ENCODE peak calls at places on chromosomes 6 and 20, in six cellular contexts. One of them, this sample, is unnamed.

GRCh38 chr20:17570347-17571152 is 675 bp downstream of the DSTN start:
- DNase-seq in tibial artery: peak; percentile 80
- DNase-seq in Peyer's patch: peak; percentile 34
- DNase-seq in GM23248: peak; percentile 73
- DNase-seq in fibroblast of lung: peak; percentile 49
- DNase-seq in NT2/D1: peak; percentile 23
- DNase-seq in this sample: peak; percentile 70

GRCh38 chr6:72855471-72855870 is 233.6 kb downstream of the KCNQ5 start:
- DNase-seq in tibial artery: no peak
- DNase-seq in Peyer's patch: no peak
- DNase-seq in GM23248: peak; percentile 30
- DNase-seq in fibroblast of lung: peak; percentile 38
- DNase-seq in NT2/D1: no peak
- DNase-seq in this sample: no peak

GRCh38 chr20:1633535-1633934 is 13.7 kb upstream of the SIRPB1 start:
- DNase-seq in tibial artery: no peak
- DNase-seq in Peyer's patch: no peak
- DNase-seq in GM23248: no peak
- DNase-seq in fibroblast of lung: peak; percentile 30
- DNase-seq in NT2/D1: no peak
- DNase-seq in this sample: no peak

GRCh38 chr6:44224154-44224977 is 971 bp downstream of the SLC29A1 start:
- DNase-seq in tibial artery: no peak
- DNase-seq in Peyer's patch: no peak
- DNase-seq in GM23248: peak; percentile 63
- DNase-seq in fibroblast of lung: peak; percentile 15
- DNase-seq in NT2/D1: no peak
- DNase-seq in this sample: no peak

GRCh38 chr6:136782021-136782770 is 10.1 kb downstream of the MAP3K5 start:
- DNase-seq in tibial artery: no peak
- DNase-seq in Peyer's patch: no peak
- DNase-seq in GM23248: peak; percentile 67
- DNase-seq in fibroblast of lung: peak; percentile 75
- DNase-seq in NT2/D1: no peak
- DNase-seq in this sample: peak; percentile 41

GRCh38 chr6:83055366-83055964 is 10.2 kb downstream of the UBE3D start:
- DNase-seq in tibial artery: no peak
- DNase-seq in Peyer's patch: no peak
- DNase-seq in GM23248: peak; percentile 69
- DNase-seq in fibroblast of lung: peak; percentile 19
- DNase-seq in NT2/D1: peak; percentile 22
- DNase-seq in this sample: peak; percentile 47

GRCh38 chr20:2206957-2207769 is 88.6 kb upstream of the TGM3 start:
- DNase-seq in tibial artery: peak; percentile 74
- DNase-seq in Peyer's patch: peak; percentile 71
- DNase-seq in GM23248: peak; percentile 88
- DNase-seq in fibroblast of lung: peak; percentile 54
- DNase-seq in NT2/D1: peak; percentile 66
- DNase-seq in this sample: peak; percentile 56

GRCh38 chr6:120328521-120328920 is 979.0 kb upstream of the MAN1A1 start:
- DNase-seq in tibial artery: no peak
- DNase-seq in Peyer's patch: no peak
- DNase-seq in GM23248: no peak
- DNase-seq in fibroblast of lung: no peak
- DNase-seq in NT2/D1: no peak
- DNase-seq in this sample: no peak

GRCh38 chr20:9130407-9130995 is 61.6 kb downstream of the PLCB4 start:
- DNase-seq in tibial artery: no peak
- DNase-seq in Peyer's patch: no peak
- DNase-seq in GM23248: no peak
- DNase-seq in fibroblast of lung: peak; percentile 23
- DNase-seq in NT2/D1: no peak
- DNase-seq in this sample: no peak

GRCh38 chr20:57215426-57215825 is 51.0 kb downstream of the BMP7 start:
- DNase-seq in tibial artery: no peak
- DNase-seq in Peyer's patch: no peak
- DNase-seq in GM23248: no peak
- DNase-seq in fibroblast of lung: no peak
- DNase-seq in NT2/D1: no peak
- DNase-seq in this sample: no peak

DNA sequence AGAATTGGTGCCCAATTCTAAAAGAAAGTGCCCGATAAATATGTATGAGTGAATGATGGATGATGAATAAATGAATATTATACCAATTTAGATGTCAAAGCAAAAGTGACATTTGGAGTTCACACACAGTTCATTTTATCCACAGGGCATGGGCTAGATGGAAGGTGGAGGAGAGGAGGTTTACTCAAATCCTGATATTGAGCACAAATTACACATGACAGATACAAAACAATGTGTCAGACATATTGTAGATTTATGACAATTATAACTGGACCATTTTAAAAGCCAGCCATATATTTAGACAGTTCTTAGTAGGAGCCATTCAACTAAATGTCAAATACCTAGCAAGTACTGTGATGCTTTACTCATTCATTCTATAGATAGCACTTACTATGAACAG is 23.4 kb upstream of the PHACTR1 start:
- DNase-seq in tibial artery: no peak
- DNase-seq in Peyer's patch: no peak
- DNase-seq in GM23248: no peak
- DNase-seq in fibroblast of lung: no peak
- DNase-seq in NT2/D1: no peak
- DNase-seq in this sample: no peak
- H3K4me3 ChIP-seq in tibial artery: no peak overlapping the region
- H3K4me3 ChIP-seq in Peyer's patch: no peak overlapping the region
- H3K4me3 ChIP-seq in GM23248: no peak overlapping the region
- H3K4me3 ChIP-seq in fibroblast of lung: no peak overlapping the region
- H3K4me3 ChIP-seq in NT2/D1: no peak overlapping the region
- H3K4me3 ChIP-seq in this sample: no peak overlapping the region

DNA sequence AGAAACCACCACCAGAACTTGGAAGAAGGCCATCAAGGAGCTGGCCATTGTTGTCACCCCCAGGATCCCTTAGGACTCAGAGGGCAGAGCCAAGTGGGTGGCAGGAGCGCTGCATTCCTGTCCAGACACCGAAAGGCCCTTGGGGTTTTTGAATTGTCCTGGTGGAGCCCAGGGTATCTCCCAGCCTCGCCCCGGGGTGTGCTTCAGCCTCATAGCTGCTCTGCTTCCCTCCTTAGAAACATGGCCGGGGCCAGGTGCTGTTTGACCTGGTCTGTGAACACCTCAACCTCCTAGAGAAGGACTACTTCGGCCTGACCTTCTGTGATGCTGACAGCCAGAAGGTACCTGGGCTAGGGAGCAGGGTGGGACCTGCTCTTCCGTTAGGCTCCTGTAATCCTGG is 23.2 kb downstream of the EPB41L1 start:
- DNase-seq in tibial artery: no peak
- DNase-seq in Peyer's patch: no peak
- DNase-seq in GM23248: no peak
- DNase-seq in fibroblast of lung: no peak
- DNase-seq in NT2/D1: no peak
- DNase-seq in this sample: peak; percentile 27
- H3K4me1 ChIP-seq in tibial artery: no peaks in the 10 kb centered on the region
- H3K4me1 ChIP-seq in Peyer's patch: no peaks in the 10 kb centered on the region
- H3K4me1 ChIP-seq in GM23248: peaks cover 8% of the 10 kb centered on the region
- H3K4me1 ChIP-seq in fibroblast of lung: peaks cover 4% of the 10 kb centered on the region
- H3K4me1 ChIP-seq in NT2/D1: peaks cover 3% of the 10 kb centered on the region
- H3K4me1 ChIP-seq in this sample: no peaks in the 10 kb centered on the region

DNA sequence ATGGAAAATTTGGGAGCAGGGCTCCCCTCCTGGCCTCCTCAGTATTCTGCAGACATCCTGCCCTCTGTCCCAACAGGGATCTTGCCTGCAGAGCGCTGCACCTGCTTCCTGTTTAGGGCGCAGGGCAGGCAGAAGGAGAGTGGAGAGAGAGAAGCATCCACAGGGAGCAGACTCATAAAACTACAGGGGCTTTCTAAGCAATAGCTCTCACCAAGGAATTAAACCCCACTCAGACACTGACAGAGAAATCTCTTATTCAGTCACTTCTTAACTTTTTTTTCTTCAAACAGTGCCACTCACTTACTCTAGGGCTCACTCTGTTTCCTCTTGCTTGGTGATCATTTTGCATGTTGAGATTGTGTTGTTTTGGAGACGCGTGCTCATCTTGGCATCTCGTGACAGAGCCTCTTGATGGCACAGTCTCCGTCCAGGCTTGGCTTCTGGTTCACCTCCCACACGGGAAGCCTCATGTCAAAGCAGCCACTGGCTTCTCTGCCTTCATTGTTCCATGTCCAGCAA is 153.1 kb upstream of the INSM1 start:
- DNase-seq in tibial artery: no peak
- DNase-seq in Peyer's patch: no peak
- DNase-seq in GM23248: no peak
- DNase-seq in fibroblast of lung: no peak
- DNase-seq in NT2/D1: no peak
- DNase-seq in this sample: no peak
- H3K4me3 ChIP-seq in tibial artery: no peak overlapping the region
- H3K4me3 ChIP-seq in Peyer's patch: no peak overlapping the region
- H3K4me3 ChIP-seq in GM23248: no peak overlapping the region
- H3K4me3 ChIP-seq in fibroblast of lung: no peak overlapping the region
- H3K4me3 ChIP-seq in NT2/D1: no peak overlapping the region
- H3K4me3 ChIP-seq in this sample: no peak overlapping the region

DNA sequence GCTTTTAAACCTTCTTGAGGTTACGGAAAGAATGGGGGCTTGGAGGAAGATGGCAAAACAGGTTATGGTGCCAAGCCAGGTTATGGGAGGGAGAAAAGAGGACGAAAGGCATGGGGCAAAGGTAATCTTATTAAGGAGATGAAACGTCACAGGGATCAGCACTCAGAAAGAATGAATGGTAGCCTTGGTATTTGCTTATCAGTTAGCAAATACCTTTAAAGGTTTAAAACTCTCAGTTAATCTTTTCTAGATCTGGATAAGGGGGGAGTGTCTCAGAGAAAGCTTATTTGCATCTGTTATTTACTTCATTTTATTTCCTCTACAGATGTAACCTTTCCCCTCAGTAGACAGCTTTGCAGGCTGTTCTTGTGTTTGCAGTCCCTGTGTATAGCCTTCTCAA is 55.5 kb upstream of the EEF1E1 start:
- DNase-seq in tibial artery: no peak
- DNase-seq in Peyer's patch: no peak
- DNase-seq in GM23248: no peak
- DNase-seq in fibroblast of lung: no peak
- DNase-seq in NT2/D1: no peak
- DNase-seq in this sample: peak; percentile 76
- H3K4me1 ChIP-seq in tibial artery: no peaks in the 10 kb centered on the region
- H3K4me1 ChIP-seq in Peyer's patch: no peaks in the 10 kb centered on the region
- H3K4me1 ChIP-seq in GM23248: no peaks in the 10 kb centered on the region
- H3K4me1 ChIP-seq in fibroblast of lung: no peaks in the 10 kb centered on the region
- H3K4me1 ChIP-seq in NT2/D1: no peaks in the 10 kb centered on the region
- H3K4me1 ChIP-seq in this sample: no peaks in the 10 kb centered on the region

GRCh38 chr6:111566873-111567517 is 38.7 kb downstream of the TRAF3IP2 start:
- DNase-seq in tibial artery: no peak
- DNase-seq in Peyer's patch: no peak
- DNase-seq in GM23248: peak; percentile 27
- DNase-seq in fibroblast of lung: peak; percentile 57
- DNase-seq in NT2/D1: no peak
- DNase-seq in this sample: no peak
- H3K4me3 ChIP-seq in tibial artery: no peak overlapping the region
- H3K4me3 ChIP-seq in Peyer's patch: no peak overlapping the region
- H3K4me3 ChIP-seq in GM23248: no peak overlapping the region
- H3K4me3 ChIP-seq in fibroblast of lung: no peak overlapping the region
- H3K4me3 ChIP-seq in NT2/D1: no peak overlapping the region
- H3K4me3 ChIP-seq in this sample: no peak overlapping the region

GRCh38 chr6:123619156-123619555 is 17.6 kb downstream of the TRDN start:
- DNase-seq in tibial artery: no peak
- DNase-seq in Peyer's patch: no peak
- DNase-seq in GM23248: no peak
- DNase-seq in fibroblast of lung: no peak
- DNase-seq in NT2/D1: no peak
- DNase-seq in this sample: no peak

GRCh38 chr6:123616942-123617341 is 19.8 kb downstream of the TRDN start:
- DNase-seq in tibial artery: no peak
- DNase-seq in Peyer's patch: no peak
- DNase-seq in GM23248: no peak
- DNase-seq in fibroblast of lung: no peak
- DNase-seq in NT2/D1: no peak
- DNase-seq in this sample: no peak

GRCh38 chr6:123610779-123611178 is 26.0 kb downstream of the TRDN start:
- DNase-seq in tibial artery: no peak
- DNase-seq in Peyer's patch: no peak
- DNase-seq in GM23248: no peak
- DNase-seq in fibroblast of lung: no peak
- DNase-seq in NT2/D1: no peak
- DNase-seq in this sample: no peak

DNA sequence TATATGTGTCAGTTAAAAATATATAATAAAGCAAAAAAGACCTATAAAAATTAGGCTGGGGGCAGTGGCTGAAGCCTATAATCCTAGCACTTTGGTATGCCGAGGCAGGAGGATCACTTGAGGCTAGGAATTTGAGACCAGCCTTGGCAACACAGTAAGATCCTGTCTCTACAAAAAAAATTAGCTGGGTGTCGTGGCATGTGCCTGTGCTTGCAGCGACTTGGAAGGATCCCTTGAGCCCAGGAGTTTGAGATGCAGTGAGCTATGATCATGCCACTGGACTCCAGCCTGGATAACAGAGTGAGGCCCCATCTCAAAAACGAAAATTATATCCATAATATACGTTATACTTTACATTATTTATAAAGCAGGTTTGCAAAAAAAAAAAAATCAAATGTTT is 20.7 kb downstream of the TRDN start:
- DNase-seq in tibial artery: no peak
- DNase-seq in Peyer's patch: no peak
- DNase-seq in GM23248: no peak
- DNase-seq in fibroblast of lung: no peak
- DNase-seq in NT2/D1: no peak
- DNase-seq in this sample: no peak
- H3K4me1 ChIP-seq in tibial artery: no peaks in the 10 kb centered on the region
- H3K4me1 ChIP-seq in Peyer's patch: no peaks in the 10 kb centered on the region
- H3K4me1 ChIP-seq in GM23248: no peaks in the 10 kb centered on the region
- H3K4me1 ChIP-seq in fibroblast of lung: no peaks in the 10 kb centered on the region
- H3K4me1 ChIP-seq in NT2/D1: no peaks in the 10 kb centered on the region
- H3K4me1 ChIP-seq in this sample: no peaks in the 10 kb centered on the region

GRCh38 chr6:68575765-68576439 is 59.2 kb upstream of the ADGRB3 start:
- DNase-seq in tibial artery: no peak
- DNase-seq in Peyer's patch: no peak
- DNase-seq in GM23248: no peak
- DNase-seq in fibroblast of lung: peak; percentile 13
- DNase-seq in NT2/D1: no peak
- DNase-seq in this sample: no peak
- H3K4me3 ChIP-seq in tibial artery: no peak overlapping the region
- H3K4me3 ChIP-seq in Peyer's patch: no peak overlapping the region
- H3K4me3 ChIP-seq in GM23248: no peak overlapping the region
- H3K4me3 ChIP-seq in fibroblast of lung: no peak overlapping the region
- H3K4me3 ChIP-seq in NT2/D1: no peak overlapping the region
- H3K4me3 ChIP-seq in this sample: no peak overlapping the region

DNA sequence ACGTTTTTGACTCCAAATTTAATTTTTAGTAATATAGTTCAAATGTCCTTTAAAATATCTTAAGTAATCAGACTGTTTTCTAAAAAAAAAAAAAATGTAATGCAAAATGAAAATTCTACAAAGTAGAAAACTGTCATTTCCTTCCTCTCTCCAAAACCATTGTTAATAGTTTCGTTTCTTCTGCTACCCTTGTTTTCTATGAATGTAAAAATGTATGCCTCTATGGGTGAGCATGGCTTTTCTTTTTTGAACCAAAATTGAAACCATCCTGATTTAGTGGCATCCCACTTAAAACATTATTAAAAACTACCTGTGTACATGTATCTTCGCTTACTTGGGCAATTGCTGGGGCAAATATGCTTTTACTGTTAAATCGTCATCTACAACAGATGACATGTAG is 65.0 kb downstream of the UTRN start:
- DNase-seq in tibial artery: no peak
- DNase-seq in Peyer's patch: no peak
- DNase-seq in GM23248: no peak
- DNase-seq in fibroblast of lung: no peak
- DNase-seq in NT2/D1: no peak
- DNase-seq in this sample: no peak
- H3K4me1 ChIP-seq in tibial artery: peaks cover 23% of the 10 kb centered on the region
- H3K4me1 ChIP-seq in Peyer's patch: peaks cover 8% of the 10 kb centered on the region
- H3K4me1 ChIP-seq in GM23248: peaks cover 40% of the 10 kb centered on the region
- H3K4me1 ChIP-seq in fibroblast of lung: peaks cover 10% of the 10 kb centered on the region
- H3K4me1 ChIP-seq in NT2/D1: no peaks in the 10 kb centered on the region
- H3K4me1 ChIP-seq in this sample: no peaks in the 10 kb centered on the region